ENCODE peak calls at places on chromosomes 6 and 20, in eight cellular contexts. R, M, A, L, Q, C, H and Z are unnamed samples.

GRCh38 chr20:9409981-9410380 is 104.4 kb upstream of the LAMP5 start:
- DNase-seq in Q (peak; percentile 93), M (peak; percentile 92), A (no peak), R (no peak), C (peak; percentile 65), L (peak; percentile 88), H (no peak), Z (peak; percentile 51)

GRCh38 chr20:56893206-56893605 is 264.1 kb downstream of the TFAP2C start:
- DNase-seq in H (no peak), L (no peak), R (no peak), Q (peak; percentile 42), C (no peak), M (no peak), A (no peak), Z (no peak)

GRCh38 chr20:2397091-2397490 is 16.4 kb downstream of the TGM6 start:
- DNase-seq in M (no peak), A (no peak), Q (no peak), C (no peak), H (no peak), L (no peak), R (no peak), Z (no peak)

GRCh38 chr20:7608246-7608645 is 332.0 kb downstream of the HAO1 start:
- DNase-seq in R (no peak), Q (no peak), A (no peak), C (no peak), H (no peak), L (peak; percentile 24), M (no peak), Z (peak; percentile 20)

GRCh38 chr6:26003102-26003694 is 40.6 kb downstream of the TRIM38 start:
- DNase-seq in R (peak; percentile 39), M (peak; percentile 41), Q (peak; percentile 63), C (peak; percentile 45), A (no peak), L (peak; percentile 67), H (peak; percentile 7), Z (peak; percentile 71)

GRCh38 chr6:47209632-47210031 is 100.1 kb downstream of the TNFRSF21 start:
- DNase-seq in R (no peak), C (no peak), H (no peak), A (no peak), Q (peak; percentile 36), M (peak; percentile 91), L (no peak), Z (peak; percentile 41)

GRCh38 chr6:108653864-108654402 is 93.2 kb downstream of the FOXO3 start:
- DNase-seq in Q (peak; percentile 22), C (no peak), H (no peak), R (peak; percentile 71), M (peak; percentile 64), A (no peak), L (peak; percentile 23), Z (peak; percentile 42)

GRCh38 chr20:43507150-43508080 is at the start of gene L3MBTL1:
- DNase-seq in H (no peak), C (no peak), R (peak; percentile 38), Q (peak; percentile 55), M (peak; percentile 36), L (peak; percentile 61), A (peak; percentile 27), Z (peak; percentile 70)

GRCh38 chr20:48234951-48235350 is 449.7 kb upstream of the SULF2 start:
- DNase-seq in R (no peak), A (no peak), M (no peak), Q (no peak), H (no peak), L (no peak), C (no peak), Z (no peak)

GRCh38 chr6:75207211-75207984 is 1.5 kb upstream of the COL12A1 start:
- DNase-seq in Q (peak; percentile 35), R (peak; percentile 20), L (no peak), M (peak; percentile 54), H (no peak), C (no peak), A (no peak), Z (no peak)

GRCh38 chr20:23225407-23226060 is 125.1 kb upstream of the NXT1 start:
- DNase-seq in R (peak; percentile 55), A (peak; percentile 9), Q (peak; percentile 94), M (peak; percentile 76), H (no peak), C (peak; percentile 29), L (peak; percentile 55), Z (peak; percentile 97)

GRCh38 chr6:158004696-158005095 is 23.0 kb downstream of the SYNJ2 start:
- DNase-seq in Q (no peak), A (no peak), L (no peak), R (no peak), H (no peak), M (no peak), C (no peak), Z (no peak)

GRCh38 chr6:145036236-145036635 is 699.1 kb downstream of the EPM2A start:
- DNase-seq in R (no peak), L (peak; percentile 68), Q (no peak), A (no peak), H (no peak), C (no peak), M (peak; percentile 46), Z (peak; percentile 62)

GRCh38 chr6:70717038-70717801 is 49.5 kb downstream of the SMAP1 start:
- DNase-seq in M (no peak), Q (no peak), H (no peak), R (no peak), A (no peak), C (no peak), L (no peak), Z (no peak)

GRCh38 chr6:136014454-136015421 is 163.2 kb downstream of the PDE7B start:
- DNase-seq in R (no peak), C (peak; percentile 91), M (peak; percentile 100), A (no peak), Q (peak; percentile 98), H (no peak), L (peak; percentile 99), Z (peak; percentile 30)

GRCh38 chr6:90435207-90435899 is 138.7 kb upstream of the BACH2 start:
- DNase-seq in R (no peak), Q (no peak), M (peak; percentile 28), H (no peak), A (no peak), C (no peak), L (no peak), Z (no peak)

GRCh38 chr20:59775221-59776055 is 158.0 kb downstream of the SYCP2 start:
- DNase-seq in L (no peak), R (no peak), A (no peak), C (no peak), M (no peak), Q (no peak), H (no peak), Z (no peak)

GRCh38 chr20:19661717-19662637 is 96.1 kb upstream of the RIN2 start:
- DNase-seq in M (peak; percentile 51), A (peak; percentile 26), H (peak; percentile 78), R (peak; percentile 29), L (peak; percentile 73), Q (peak; percentile 74), C (peak; percentile 77), Z (peak; percentile 75)

GRCh38 chr20:44780226-44780625 is 30.1 kb downstream of the RIMS4 start:
- DNase-seq in Q (peak; percentile 61), M (peak; percentile 51), A (no peak), C (peak; percentile 45), H (no peak), L (peak; percentile 64), R (no peak), Z (peak; percentile 73)

GRCh38 chr6:127464881-127465459 is 5.8 kb upstream of the KIAA0408 start:
- DNase-seq in R (peak; percentile 62), M (peak; percentile 68), A (peak; percentile 56), C (peak; percentile 48), L (peak; percentile 80), H (peak; percentile 72), Q (peak; percentile 72), Z (peak; percentile 71)

GRCh38 chr6:75418233-75418632 is 75.4 kb downstream of the FILIP1 start:
- DNase-seq in M (peak; percentile 52), A (no peak), L (peak; percentile 72), Q (peak; percentile 81), C (peak; percentile 11), R (no peak), H (no peak), Z (peak; percentile 90)

GRCh38 chr6:44304282-44305199 is 8.6 kb downstream of the AARS2 start:
- DNase-seq in A (peak; percentile 33), C (peak; percentile 57), H (no peak), Q (peak; percentile 37), L (peak; percentile 59), M (peak; percentile 36), R (peak; percentile 30), Z (peak; percentile 39)

GRCh38 chr6:32152414-32153251 is 894 bp upstream of the PRRT1 start:
- DNase-seq in A (no peak), C (no peak), Q (no peak), R (no peak), H (no peak), M (peak; percentile 27), L (peak; percentile 63), Z (peak; percentile 38)

GRCh38 chr20:51687071-51687470 is 81.1 kb downstream of the ATP9A start:
- DNase-seq in R (no peak), C (peak; percentile 88), L (peak; percentile 86), H (no peak), M (peak; percentile 77), A (no peak), Q (peak; percentile 87), Z (peak; percentile 72)

GRCh38 chr6:119129148-119129967 is 50.9 kb upstream of the FAM184A start:
- DNase-seq in A (no peak), H (peak; percentile 68), Q (peak; percentile 64), R (no peak), M (peak; percentile 68), C (peak; percentile 62), L (peak; percentile 77), Z (peak; percentile 77)

GRCh38 chr6:40227735-40228134 is 293.5 kb upstream of the MOCS1 start:
- DNase-seq in R (no peak), Q (no peak), A (no peak), C (no peak), H (no peak), L (no peak), M (no peak), Z (no peak)

GRCh38 chr6:118387921-118388701 is 160.0 kb upstream of the PLN start:
- DNase-seq in Q (peak; percentile 90), R (no peak), M (peak; percentile 98), L (peak; percentile 95), C (peak; percentile 89), H (no peak), A (no peak), Z (peak; percentile 80)

GRCh38 chr6:107123501-107123900 is 8.2 kb upstream of the BEND3 start:
- DNase-seq in L (no peak), A (no peak), C (no peak), M (no peak), H (no peak), Q (no peak), R (no peak), Z (no peak)

GRCh38 chr20:25221592-25222460 is 26.1 kb upstream of the PYGB start:
- DNase-seq in H (no peak), L (no peak), C (no peak), R (peak; percentile 43), M (no peak), A (no peak), Q (no peak), Z (no peak)

GRCh38 chr6:9481292-9482029 is 933.4 kb downstream of the TFAP2A start:
- DNase-seq in L (peak; percentile 75), A (no peak), M (peak; percentile 53), H (no peak), R (no peak), Q (peak; percentile 65), C (no peak), Z (peak; percentile 45)

GRCh38 chr6:121951918-121952379 is 447.5 kb upstream of the HSF2 start:
- DNase-seq in C (peak; percentile 77), M (peak; percentile 90), Q (peak; percentile 96), R (no peak), H (no peak), A (no peak), L (peak; percentile 75), Z (peak; percentile 79)

GRCh38 chr6:67094431-67094830 is 1387.4 kb upstream of the EYS start:
- DNase-seq in L (no peak), M (no peak), R (no peak), Q (no peak), H (no peak), A (no peak), C (no peak), Z (no peak)

GRCh38 chr6:42263165-42263852 is 45.6 kb upstream of the MRPS10 start:
- DNase-seq in R (no peak), A (no peak), H (no peak), M (no peak), L (no peak), Q (no peak), C (no peak), Z (no peak)

GRCh38 chr20:22921595-22922421 is 113.3 kb upstream of the SSTR4 start:
- DNase-seq in L (peak; percentile 65), R (no peak), M (peak; percentile 60), Q (peak; percentile 98), H (no peak), C (peak; percentile 90), A (no peak), Z (peak; percentile 43)